ENCODE peak calls at places on chromosomes 12 and 14, in ten cellular contexts. H, L, C, J, K, Z, W, F, D and S are unnamed samples.

GRCh38 chr14:36176524-36176923 is at the start of gene PTCSC3:
- DNase-seq in L (no peak), D (no peak), H (no peak), K (no peak), J (no peak), W (no peak), F (no peak), C (no peak), Z (no peak), S (no peak)

GRCh38 chr12:88578821-88579518 is 1.3 kb downstream of the KITLG start:
- DNase-seq in H (no peak), C (peak; percentile 61), D (no peak), W (peak; percentile 59), Z (peak; percentile 63), F (peak; percentile 54), L (peak; percentile 53), K (peak; percentile 19), J (no peak), S (no peak)

GRCh38 chr14:50798048-50798421 is 32.9 kb downstream of the NIN start:
- DNase-seq in F (no peak), H (no peak), L (no peak), C (no peak), W (no peak), J (no peak), Z (no peak), D (no peak), K (no peak), S (no peak)

GRCh38 chr14:75531660-75532317 is 9.5 kb downstream of the BATF start:
- DNase-seq in H (no peak), C (no peak), K (no peak), W (no peak), Z (no peak), L (no peak), F (peak; percentile 26), J (no peak), D (no peak), S (no peak)

GRCh38 chr14:24677956-24678355 is 44.0 kb upstream of the GZMB start:
- DNase-seq in J (no peak), W (no peak), F (no peak), C (no peak), Z (no peak), H (no peak), K (no peak), D (no peak), L (no peak), S (no peak)

GRCh38 chr12:45670339-45671065 is 59.0 kb upstream of the ARID2 start:
- DNase-seq in F (peak; percentile 79), L (no peak), D (no peak), W (no peak), H (no peak), C (no peak), J (no peak), K (no peak), Z (no peak), S (no peak)

GRCh38 chr12:53751336-53752191 is at the start of gene CISTR:
- DNase-seq in W (no peak), F (no peak), H (no peak), Z (peak; percentile 80), L (peak; percentile 36), J (no peak), C (peak; percentile 55), K (no peak), D (peak; percentile 58), S (no peak)

GRCh38 chr12:103547929-103548328 is 39.1 kb upstream of the STAB2 start:
- DNase-seq in Z (peak; percentile 14), J (no peak), D (no peak), C (peak; percentile 74), H (no peak), K (no peak), F (no peak), W (peak; percentile 76), L (no peak), S (no peak)

GRCh38 chr12:54216580-54217308 is 28.0 kb upstream of the SMUG1 start:
- DNase-seq in L (peak; percentile 90), H (peak; percentile 58), D (peak; percentile 79), J (peak; percentile 46), Z (peak; percentile 91), K (peak; percentile 74), C (peak; percentile 96), W (peak; percentile 92), F (peak; percentile 84), S (peak; percentile 59)

GRCh38 chr12:93415723-93416464 is 25.9 kb downstream of the UBE2N start:
- DNase-seq in J (no peak), L (no peak), F (peak; percentile 53), C (no peak), K (no peak), W (no peak), H (no peak), D (no peak), Z (no peak), S (no peak)